ENCODE peak calls at places on chromosome 16, in four cellular contexts. E is left lung, T is iPS-NIHi11, B is glutamatergic neuron. U is an unnamed sample.

GRCh38 chr16:3045758-3046505 is 429 bp upstream of the MMP25 start:
- DNase-seq in E (peak), T (peak), B (peak), U (no peak)

GRCh38 chr16:67857547-67858233 is 10.2 kb upstream of the CENPT start:
- DNase-seq in T (peak), B (no peak), E (peak), U (no peak)

GRCh38 chr16:3696425-3697218 is 20.7 kb downstream of the TRAP1 start:
- DNase-seq in T (no peak), B (no peak), E (no peak), U (no peak)

GRCh38 chr16:8996891-8997290 is 33.2 kb upstream of the USP7 start:
- DNase-seq in E (no peak), B (peak), T (peak), U (no peak)

GRCh38 chr16:89108412-89108811 is 14.8 kb downstream of the ACSF3 start:
- DNase-seq in E (no peak), B (no peak), T (no peak), U (no peak)

GRCh38 chr16:84577034-84577803 is 40.7 kb downstream of the COTL1 start:
- DNase-seq in B (no peak), T (no peak), E (no peak), U (no peak)

GRCh38 chr16:56608876-56609462 is 585 bp downstream of the MT2A start:
- DNase-seq in E (no peak), B (no peak), T (no peak), U (no peak)

GRCh38 chr16:31513126-31513525 is 4.9 kb upstream of the RUSF1 start:
- DNase-seq in B (no peak), T (no peak), E (no peak), U (no peak)

U was measured in osteocyte.